ENCODE peak calls at places on chromosomes 6 and 20, in five cellular contexts. F is CD8-positive, alpha-beta T cell; H is fibroblast of lung; D is neural crest cell; L is adrenal gland. S is an unnamed sample.

GRCh38 chr6:134415681-134416080 is 97.8 kb upstream of the SGK1 start:
- DNase-seq in F (no peak), H (no peak), D (no peak), L (no peak), S (no peak)

GRCh38 chr20:63103402-63104311 is 96.9 kb upstream of the BHLHE23 start:
- DNase-seq in F (no peak), H (peak), D (no peak), L (no peak), S (no peak)

GRCh38 chr20:16518068-16518783 is 55.0 kb downstream of the KIF16B start:
- DNase-seq in F (no peak), H (peak), D (peak), L (peak), S (no peak)

GRCh38 chr6:20269147-20269546 is 56.9 kb upstream of the MBOAT1 start:
- DNase-seq in F (no peak), H (no peak), D (no peak), L (no peak), S (no peak)

GRCh38 chr20:600141-600540 is 10.0 kb downstream of the TCF15 start:
- DNase-seq in F (no peak), H (no peak), D (no peak), L (no peak), S (no peak)

GRCh38 chr6:97025088-97025487 is 100.6 kb downstream of the KLHL32 start:
- DNase-seq in F (no peak), H (no peak), D (no peak), L (no peak), S (no peak)

GRCh38 chr20:45792513-45793118 is 862 bp downstream of the DNTTIP1 start:
- DNase-seq in F (no peak), H (no peak), D (no peak), L (no peak), S (no peak)

GRCh38 chr20:24768226-24768625 is 180.8 kb upstream of the CST7 start:
- DNase-seq in F (no peak), H (peak), D (no peak), L (no peak), S (no peak)

GRCh38 chr6:82030761-82031160 is 216.8 kb downstream of the IBTK start:
- DNase-seq in F (no peak), H (no peak), D (no peak), L (no peak), S (no peak)

GRCh38 chr20:14824996-14825395 is 487.6 kb upstream of the FLRT3 start:
- DNase-seq in F (no peak), H (no peak), D (no peak), L (no peak), S (no peak)

GRCh38 chr20:50226093-50226974 is 35.7 kb downstream of the CEBPB start:
- DNase-seq in F (no peak), H (peak), D (no peak), L (peak), S (no peak)

GRCh38 chr6:15008269-15008668 is 237.6 kb upstream of the JARID2 start:
- DNase-seq in F (no peak), H (no peak), D (no peak), L (no peak), S (no peak)

GRCh38 chr20:48635791-48636267 is 192.0 kb downstream of the PREX1 start:
- DNase-seq in F (peak), H (peak), D (peak), L (peak), S (peak)

S was measured in progenitor cell of endocrine pancreas.